ENCODE peak calls at places on chromosome 10, in four cellular contexts. K is T-helper 22 cell, W is glutamatergic neuron, N is iPS-NIHi11. P is an unnamed sample.

GRCh38 chr10:117412469-117413005 is 37.3 kb upstream of the PDZD8 start:
- DNase-seq in K (no peak), N (no peak), W (no peak), P (no peak)

GRCh38 chr10:30671011-30671616 is 41.6 kb upstream of the LYZL2 start:
- DNase-seq in K (peak), W (no peak), N (peak), P (peak)

GRCh38 chr10:50554995-50555568 is 68.7 kb downstream of the SGMS1 start:
- DNase-seq in N (peak), K (no peak), W (no peak), P (no peak)

GRCh38 chr10:75209325-75210192 is 1.0 kb upstream of the VDAC2 start:
- DNase-seq in W (peak), K (peak), N (peak), P (no peak)

GRCh38 chr10:129968937-129969527 is 5.0 kb upstream of the EBF3 start:
- DNase-seq in K (no peak), N (peak), W (peak), P (no peak)

GRCh38 chr10:3780056-3780765 is 4.8 kb downstream of the KLF6 start:
- DNase-seq in N (no peak), W (no peak), K (no peak), P (peak)

GRCh38 chr10:6512182-6512581 is 67.9 kb downstream of the PRKCQ start:
- DNase-seq in N (no peak), W (no peak), K (no peak), P (no peak)

GRCh38 chr10:62681211-62681940 is 123.1 kb upstream of the ADO start:
- DNase-seq in N (peak), W (no peak), K (peak), P (no peak)

GRCh38 chr10:78756604-78757442 is 311.9 kb upstream of the ZMIZ1 start:
- DNase-seq in W (no peak), K (no peak), N (peak), P (peak)

GRCh38 chr10:3757638-3758490 is 27.1 kb downstream of the KLF6 start:
- DNase-seq in K (peak), N (no peak), W (no peak), P (peak)

GRCh38 chr10:516766-517165 is 172.7 kb downstream of the DIP2C start:
- DNase-seq in K (no peak), N (no peak), W (peak), P (no peak)

GRCh38 chr10:116331815-116332214 is 7.6 kb downstream of the CCDC172 start:
- DNase-seq in K (no peak), N (no peak), W (no peak), P (no peak)

GRCh38 chr10:77496941-77497420 is 140.6 kb downstream of the KCNMA1 start:
- DNase-seq in K (no peak), W (no peak), N (no peak), P (no peak)

GRCh38 chr10:34908472-34908871 is 93.4 kb upstream of the PARD3 start:
- DNase-seq in N (no peak), W (no peak), K (no peak), P (no peak)

GRCh38 chr10:128569546-128569945 is 443.3 kb upstream of the MKI67 start:
- DNase-seq in N (no peak), K (no peak), W (no peak), P (no peak)

GRCh38 chr10:77547651-77548050 is 90.0 kb downstream of the KCNMA1 start:
- DNase-seq in K (no peak), N (no peak), W (no peak), P (no peak)

GRCh38 chr10:13987472-13987871 is 343.3 kb downstream of the FRMD4A start:
- DNase-seq in K (no peak), W (no peak), N (no peak), P (peak)

GRCh38 chr10:70656489-70656888 is 15.8 kb upstream of the ADAMTS14 start:
- DNase-seq in N (no peak), W (no peak), K (no peak), P (peak)

GRCh38 chr10:104025524-104025923 is 58.6 kb downstream of the SLK start:
- DNase-seq in W (no peak), K (no peak), N (no peak), P (no peak)

GRCh38 chr10:85175635-85176034 is 847.2 kb downstream of the CCSER2 start:
- DNase-seq in W (no peak), K (no peak), N (peak), P (no peak)

GRCh38 chr10:18777258-18777657 is 118.0 kb downstream of the ARL5B start:
- DNase-seq in K (no peak), N (no peak), W (no peak), P (no peak)

GRCh38 chr10:14601872-14602725 is 172.6 kb downstream of the FAM107B start:
- DNase-seq in W (no peak), N (no peak), K (peak), P (peak)

GRCh38 chr10:60023475-60023874 is 117.1 kb upstream of the CCDC6 start:
- DNase-seq in K (no peak), W (no peak), N (no peak), P (no peak)

GRCh38 chr10:78552261-78552811 is 516.4 kb upstream of the ZMIZ1 start:
- DNase-seq in N (no peak), K (no peak), W (no peak), P (no peak)

GRCh38 chr10:59323831-59324401 is 38.4 kb downstream of the FAM13C start:
- DNase-seq in W (no peak), K (no peak), N (no peak), P (no peak)

GRCh38 chr10:133295426-133296320 is 13.0 kb downstream of the TUBGCP2 start:
- DNase-seq in N (peak), W (no peak), K (no peak), P (no peak)

GRCh38 chr10:70162892-70163201 is 7.5 kb downstream of the SAR1A start:
- DNase-seq in K (peak), N (no peak), W (no peak), P (no peak)

GRCh38 chr10:20457656-20458055 is 439.5 kb downstream of the NEBL start:
- DNase-seq in N (no peak), K (no peak), W (no peak), P (no peak)

GRCh38 chr10:116082211-116082610 is 190.8 kb downstream of the GFRA1 start:
- DNase-seq in K (no peak), N (no peak), W (no peak), P (no peak)

GRCh38 chr10:30828680-30829079 is 199.1 kb upstream of the LYZL2 start:
- DNase-seq in W (no peak), N (no peak), K (no peak), P (no peak)

GRCh38 chr10:98929709-98930108 is 305.9 kb downstream of the HPSE2 start:
- DNase-seq in W (no peak), K (no peak), N (no peak), P (no peak)

GRCh38 chr10:64101611-64102263 is 580.5 kb downstream of the REEP3 start:
- DNase-seq in K (no peak), W (no peak), N (no peak), P (no peak)